ENCODE peak calls at places on chromosomes 3 and 15, in ten cellular contexts. One of them, this sample, is unnamed.

GRCh38 chr15:101380146-101380545 is 85.1 kb upstream of the SNRPA1 start:
- DNase-seq in naive thymus-derived CD4-positive, alpha-beta T cell: no peak
- DNase-seq in Daoy: no peak
- DNase-seq in RKO: no peak
- DNase-seq in stimulated activated CD8-positive, alpha-beta memory T cell treated with anti-CD3 and anti-CD28 coated beads, Interleukin-4, amount 100 ng/mL, for 1 hour: no peak
- DNase-seq in IMR-90: no peak
- DNase-seq in activated naive CD4-positive, alpha-beta T cell treated with Interleukin-2 at 50 U/mL for 16 hours: no peak
- DNase-seq in T-helper 22 cell: no peak
- DNase-seq in kidney tubule cell: no peak
- DNase-seq in Peyer's patch: no peak
- DNase-seq in this sample: no peak

GRCh38 chr15:70156781-70157261 is 59.1 kb upstream of the TLE3 start:
- DNase-seq in naive thymus-derived CD4-positive, alpha-beta T cell: no peak
- DNase-seq in Daoy: peak
- DNase-seq in RKO: no peak
- DNase-seq in stimulated activated CD8-positive, alpha-beta memory T cell treated with anti-CD3 and anti-CD28 coated beads, Interleukin-4, amount 100 ng/mL, for 1 hour: no peak
- DNase-seq in IMR-90: peak
- DNase-seq in activated naive CD4-positive, alpha-beta T cell treated with Interleukin-2 at 50 U/mL for 16 hours: no peak
- DNase-seq in T-helper 22 cell: no peak
- DNase-seq in kidney tubule cell: peak
- DNase-seq in Peyer's patch: no peak
- DNase-seq in this sample: no peak

GRCh38 chr3:189025866-189026265 is 145.9 kb upstream of the TPRG1 start:
- DNase-seq in naive thymus-derived CD4-positive, alpha-beta T cell: no peak
- DNase-seq in Daoy: no peak
- DNase-seq in RKO: no peak
- DNase-seq in stimulated activated CD8-positive, alpha-beta memory T cell treated with anti-CD3 and anti-CD28 coated beads, Interleukin-4, amount 100 ng/mL, for 1 hour: no peak
- DNase-seq in IMR-90: no peak
- DNase-seq in activated naive CD4-positive, alpha-beta T cell treated with Interleukin-2 at 50 U/mL for 16 hours: no peak
- DNase-seq in T-helper 22 cell: no peak
- DNase-seq in kidney tubule cell: no peak
- DNase-seq in Peyer's patch: no peak
- DNase-seq in this sample: no peak

GRCh38 chr15:78640840-78641733 is at the start of gene CHRNB4:
- DNase-seq in naive thymus-derived CD4-positive, alpha-beta T cell: no peak
- DNase-seq in Daoy: no peak
- DNase-seq in RKO: no peak
- DNase-seq in stimulated activated CD8-positive, alpha-beta memory T cell treated with anti-CD3 and anti-CD28 coated beads, Interleukin-4, amount 100 ng/mL, for 1 hour: no peak
- DNase-seq in IMR-90: no peak
- DNase-seq in activated naive CD4-positive, alpha-beta T cell treated with Interleukin-2 at 50 U/mL for 16 hours: peak
- DNase-seq in T-helper 22 cell: no peak
- DNase-seq in kidney tubule cell: peak
- DNase-seq in Peyer's patch: no peak
- DNase-seq in this sample: no peak

GRCh38 chr3:55690161-55690560 is 203.1 kb upstream of the WNT5A start:
- DNase-seq in naive thymus-derived CD4-positive, alpha-beta T cell: no peak
- DNase-seq in Daoy: no peak
- DNase-seq in RKO: no peak
- DNase-seq in stimulated activated CD8-positive, alpha-beta memory T cell treated with anti-CD3 and anti-CD28 coated beads, Interleukin-4, amount 100 ng/mL, for 1 hour: no peak
- DNase-seq in IMR-90: peak
- DNase-seq in activated naive CD4-positive, alpha-beta T cell treated with Interleukin-2 at 50 U/mL for 16 hours: no peak
- DNase-seq in T-helper 22 cell: no peak
- DNase-seq in kidney tubule cell: no peak
- DNase-seq in Peyer's patch: no peak
- DNase-seq in this sample: no peak

GRCh38 chr3:47645551-47645950 is 66.9 kb upstream of the CSPG5 start:
- DNase-seq in naive thymus-derived CD4-positive, alpha-beta T cell: no peak
- DNase-seq in Daoy: no peak
- DNase-seq in RKO: no peak
- DNase-seq in stimulated activated CD8-positive, alpha-beta memory T cell treated with anti-CD3 and anti-CD28 coated beads, Interleukin-4, amount 100 ng/mL, for 1 hour: no peak
- DNase-seq in IMR-90: peak
- DNase-seq in activated naive CD4-positive, alpha-beta T cell treated with Interleukin-2 at 50 U/mL for 16 hours: no peak
- DNase-seq in T-helper 22 cell: no peak
- DNase-seq in kidney tubule cell: no peak
- DNase-seq in Peyer's patch: no peak
- DNase-seq in this sample: no peak

GRCh38 chr15:88897456-88898194 is 2.3 kb upstream of the HAPLN3 start:
- DNase-seq in naive thymus-derived CD4-positive, alpha-beta T cell: peak
- DNase-seq in Daoy: peak
- DNase-seq in RKO: peak
- DNase-seq in stimulated activated CD8-positive, alpha-beta memory T cell treated with anti-CD3 and anti-CD28 coated beads, Interleukin-4, amount 100 ng/mL, for 1 hour: peak
- DNase-seq in IMR-90: peak
- DNase-seq in activated naive CD4-positive, alpha-beta T cell treated with Interleukin-2 at 50 U/mL for 16 hours: peak
- DNase-seq in T-helper 22 cell: peak
- DNase-seq in kidney tubule cell: peak
- DNase-seq in Peyer's patch: peak
- DNase-seq in this sample: peak

GRCh38 chr3:111521881-111522280 is 20.1 kb upstream of the CD96 start:
- DNase-seq in naive thymus-derived CD4-positive, alpha-beta T cell: no peak
- DNase-seq in Daoy: peak
- DNase-seq in RKO: no peak
- DNase-seq in stimulated activated CD8-positive, alpha-beta memory T cell treated with anti-CD3 and anti-CD28 coated beads, Interleukin-4, amount 100 ng/mL, for 1 hour: no peak
- DNase-seq in IMR-90: peak
- DNase-seq in activated naive CD4-positive, alpha-beta T cell treated with Interleukin-2 at 50 U/mL for 16 hours: no peak
- DNase-seq in T-helper 22 cell: no peak
- DNase-seq in kidney tubule cell: no peak
- DNase-seq in Peyer's patch: no peak
- DNase-seq in this sample: no peak

GRCh38 chr3:71779674-71780377 is 5.1 kb downstream of the PROK2 start:
- DNase-seq in naive thymus-derived CD4-positive, alpha-beta T cell: no peak
- DNase-seq in Daoy: no peak
- DNase-seq in RKO: no peak
- DNase-seq in stimulated activated CD8-positive, alpha-beta memory T cell treated with anti-CD3 and anti-CD28 coated beads, Interleukin-4, amount 100 ng/mL, for 1 hour: no peak
- DNase-seq in IMR-90: no peak
- DNase-seq in activated naive CD4-positive, alpha-beta T cell treated with Interleukin-2 at 50 U/mL for 16 hours: no peak
- DNase-seq in T-helper 22 cell: no peak
- DNase-seq in kidney tubule cell: no peak
- DNase-seq in Peyer's patch: no peak
- DNase-seq in this sample: no peak

GRCh38 chr3:48465237-48465530 is 18.6 kb downstream of the ATRIP start:
- DNase-seq in naive thymus-derived CD4-positive, alpha-beta T cell: no peak
- DNase-seq in Daoy: no peak
- DNase-seq in RKO: no peak
- DNase-seq in stimulated activated CD8-positive, alpha-beta memory T cell treated with anti-CD3 and anti-CD28 coated beads, Interleukin-4, amount 100 ng/mL, for 1 hour: no peak
- DNase-seq in IMR-90: no peak
- DNase-seq in activated naive CD4-positive, alpha-beta T cell treated with Interleukin-2 at 50 U/mL for 16 hours: no peak
- DNase-seq in T-helper 22 cell: no peak
- DNase-seq in kidney tubule cell: no peak
- DNase-seq in Peyer's patch: no peak
- DNase-seq in this sample: no peak

GRCh38 chr3:22585504-22585903 is 617.6 kb upstream of the UBE2E2 start:
- DNase-seq in naive thymus-derived CD4-positive, alpha-beta T cell: no peak
- DNase-seq in Daoy: no peak
- DNase-seq in RKO: peak
- DNase-seq in stimulated activated CD8-positive, alpha-beta memory T cell treated with anti-CD3 and anti-CD28 coated beads, Interleukin-4, amount 100 ng/mL, for 1 hour: no peak
- DNase-seq in IMR-90: peak
- DNase-seq in activated naive CD4-positive, alpha-beta T cell treated with Interleukin-2 at 50 U/mL for 16 hours: no peak
- DNase-seq in T-helper 22 cell: no peak
- DNase-seq in kidney tubule cell: peak
- DNase-seq in Peyer's patch: no peak
- DNase-seq in this sample: no peak

GRCh38 chr3:123658860-123659221 is 74.0 kb upstream of the HACD2 start:
- DNase-seq in naive thymus-derived CD4-positive, alpha-beta T cell: no peak
- DNase-seq in Daoy: no peak
- DNase-seq in RKO: no peak
- DNase-seq in stimulated activated CD8-positive, alpha-beta memory T cell treated with anti-CD3 and anti-CD28 coated beads, Interleukin-4, amount 100 ng/mL, for 1 hour: no peak
- DNase-seq in IMR-90: no peak
- DNase-seq in activated naive CD4-positive, alpha-beta T cell treated with Interleukin-2 at 50 U/mL for 16 hours: no peak
- DNase-seq in T-helper 22 cell: no peak
- DNase-seq in kidney tubule cell: no peak
- DNase-seq in Peyer's patch: peak
- DNase-seq in this sample: no peak

GRCh38 chr15:48647963-48648362 is 2.5 kb upstream of the FBN1 start:
- DNase-seq in naive thymus-derived CD4-positive, alpha-beta T cell: no peak
- DNase-seq in Daoy: peak
- DNase-seq in RKO: no peak
- DNase-seq in stimulated activated CD8-positive, alpha-beta memory T cell treated with anti-CD3 and anti-CD28 coated beads, Interleukin-4, amount 100 ng/mL, for 1 hour: no peak
- DNase-seq in IMR-90: peak
- DNase-seq in activated naive CD4-positive, alpha-beta T cell treated with Interleukin-2 at 50 U/mL for 16 hours: no peak
- DNase-seq in T-helper 22 cell: no peak
- DNase-seq in kidney tubule cell: peak
- DNase-seq in Peyer's patch: no peak
- DNase-seq in this sample: no peak

GRCh38 chr15:61687651-61688050 is 372.6 kb downstream of the VPS13C start:
- DNase-seq in naive thymus-derived CD4-positive, alpha-beta T cell: no peak
- DNase-seq in Daoy: no peak
- DNase-seq in RKO: no peak
- DNase-seq in stimulated activated CD8-positive, alpha-beta memory T cell treated with anti-CD3 and anti-CD28 coated beads, Interleukin-4, amount 100 ng/mL, for 1 hour: no peak
- DNase-seq in IMR-90: no peak
- DNase-seq in activated naive CD4-positive, alpha-beta T cell treated with Interleukin-2 at 50 U/mL for 16 hours: no peak
- DNase-seq in T-helper 22 cell: no peak
- DNase-seq in kidney tubule cell: no peak
- DNase-seq in Peyer's patch: no peak
- DNase-seq in this sample: no peak

GRCh38 chr15:65365229-65365628 is 12.6 kb downstream of the IGDCC3 start:
- DNase-seq in naive thymus-derived CD4-positive, alpha-beta T cell: no peak
- DNase-seq in Daoy: no peak
- DNase-seq in RKO: no peak
- DNase-seq in stimulated activated CD8-positive, alpha-beta memory T cell treated with anti-CD3 and anti-CD28 coated beads, Interleukin-4, amount 100 ng/mL, for 1 hour: no peak
- DNase-seq in IMR-90: no peak
- DNase-seq in activated naive CD4-positive, alpha-beta T cell treated with Interleukin-2 at 50 U/mL for 16 hours: no peak
- DNase-seq in T-helper 22 cell: no peak
- DNase-seq in kidney tubule cell: no peak
- DNase-seq in Peyer's patch: no peak
- DNase-seq in this sample: no peak

GRCh38 chr15:39177561-39177960 is 403.3 kb upstream of the THBS1 start:
- DNase-seq in naive thymus-derived CD4-positive, alpha-beta T cell: no peak
- DNase-seq in Daoy: peak
- DNase-seq in RKO: no peak
- DNase-seq in stimulated activated CD8-positive, alpha-beta memory T cell treated with anti-CD3 and anti-CD28 coated beads, Interleukin-4, amount 100 ng/mL, for 1 hour: no peak
- DNase-seq in IMR-90: no peak
- DNase-seq in activated naive CD4-positive, alpha-beta T cell treated with Interleukin-2 at 50 U/mL for 16 hours: no peak
- DNase-seq in T-helper 22 cell: no peak
- DNase-seq in kidney tubule cell: peak
- DNase-seq in Peyer's patch: no peak
- DNase-seq in this sample: no peak

GRCh38 chr3:119206611-119207511 is 33.5 kb downstream of the UPK1B start:
- DNase-seq in naive thymus-derived CD4-positive, alpha-beta T cell: peak
- DNase-seq in Daoy: no peak
- DNase-seq in RKO: no peak
- DNase-seq in stimulated activated CD8-positive, alpha-beta memory T cell treated with anti-CD3 and anti-CD28 coated beads, Interleukin-4, amount 100 ng/mL, for 1 hour: no peak
- DNase-seq in IMR-90: no peak
- DNase-seq in activated naive CD4-positive, alpha-beta T cell treated with Interleukin-2 at 50 U/mL for 16 hours: no peak
- DNase-seq in T-helper 22 cell: no peak
- DNase-seq in kidney tubule cell: peak
- DNase-seq in Peyer's patch: no peak
- DNase-seq in this sample: no peak

GRCh38 chr3:117586161-117586560 is 876.6 kb downstream of the TUSC7 start:
- DNase-seq in naive thymus-derived CD4-positive, alpha-beta T cell: no peak
- DNase-seq in Daoy: no peak
- DNase-seq in RKO: no peak
- DNase-seq in stimulated activated CD8-positive, alpha-beta memory T cell treated with anti-CD3 and anti-CD28 coated beads, Interleukin-4, amount 100 ng/mL, for 1 hour: no peak
- DNase-seq in IMR-90: no peak
- DNase-seq in activated naive CD4-positive, alpha-beta T cell treated with Interleukin-2 at 50 U/mL for 16 hours: no peak
- DNase-seq in T-helper 22 cell: no peak
- DNase-seq in kidney tubule cell: no peak
- DNase-seq in Peyer's patch: no peak
- DNase-seq in this sample: no peak

GRCh38 chr15:25545017-25545416 is 106.2 kb upstream of the UBE3A start:
- DNase-seq in naive thymus-derived CD4-positive, alpha-beta T cell: no peak
- DNase-seq in Daoy: peak
- DNase-seq in RKO: peak
- DNase-seq in stimulated activated CD8-positive, alpha-beta memory T cell treated with anti-CD3 and anti-CD28 coated beads, Interleukin-4, amount 100 ng/mL, for 1 hour: no peak
- DNase-seq in IMR-90: peak
- DNase-seq in activated naive CD4-positive, alpha-beta T cell treated with Interleukin-2 at 50 U/mL for 16 hours: no peak
- DNase-seq in T-helper 22 cell: no peak
- DNase-seq in kidney tubule cell: peak
- DNase-seq in Peyer's patch: no peak
- DNase-seq in this sample: no peak

GRCh38 chr15:98646546-98647025 is 1.8 kb upstream of the IGF1R start:
- DNase-seq in naive thymus-derived CD4-positive, alpha-beta T cell: no peak
- DNase-seq in Daoy: no peak
- DNase-seq in RKO: no peak
- DNase-seq in stimulated activated CD8-positive, alpha-beta memory T cell treated with anti-CD3 and anti-CD28 coated beads, Interleukin-4, amount 100 ng/mL, for 1 hour: no peak
- DNase-seq in IMR-90: no peak
- DNase-seq in activated naive CD4-positive, alpha-beta T cell treated with Interleukin-2 at 50 U/mL for 16 hours: no peak
- DNase-seq in T-helper 22 cell: no peak
- DNase-seq in kidney tubule cell: no peak
- DNase-seq in Peyer's patch: no peak
- DNase-seq in this sample: no peak

GRCh38 chr3:118932822-118933558 is 101.7 kb downstream of the IGSF11 start:
- DNase-seq in naive thymus-derived CD4-positive, alpha-beta T cell: no peak
- DNase-seq in Daoy: peak
- DNase-seq in RKO: no peak
- DNase-seq in stimulated activated CD8-positive, alpha-beta memory T cell treated with anti-CD3 and anti-CD28 coated beads, Interleukin-4, amount 100 ng/mL, for 1 hour: no peak
- DNase-seq in IMR-90: no peak
- DNase-seq in activated naive CD4-positive, alpha-beta T cell treated with Interleukin-2 at 50 U/mL for 16 hours: no peak
- DNase-seq in T-helper 22 cell: no peak
- DNase-seq in kidney tubule cell: no peak
- DNase-seq in Peyer's patch: no peak
- DNase-seq in this sample: no peak

GRCh38 chr3:148087601-148088371 is 609.9 kb upstream of the AGTR1 start:
- DNase-seq in naive thymus-derived CD4-positive, alpha-beta T cell: no peak
- DNase-seq in Daoy: no peak
- DNase-seq in RKO: no peak
- DNase-seq in stimulated activated CD8-positive, alpha-beta memory T cell treated with anti-CD3 and anti-CD28 coated beads, Interleukin-4, amount 100 ng/mL, for 1 hour: no peak
- DNase-seq in IMR-90: no peak
- DNase-seq in activated naive CD4-positive, alpha-beta T cell treated with Interleukin-2 at 50 U/mL for 16 hours: no peak
- DNase-seq in T-helper 22 cell: no peak
- DNase-seq in kidney tubule cell: no peak
- DNase-seq in Peyer's patch: no peak
- DNase-seq in this sample: no peak

GRCh38 chr15:51104512-51104911 is 9.8 kb upstream of the TNFAIP8L3 start:
- DNase-seq in naive thymus-derived CD4-positive, alpha-beta T cell: no peak
- DNase-seq in Daoy: no peak
- DNase-seq in RKO: no peak
- DNase-seq in stimulated activated CD8-positive, alpha-beta memory T cell treated with anti-CD3 and anti-CD28 coated beads, Interleukin-4, amount 100 ng/mL, for 1 hour: no peak
- DNase-seq in IMR-90: peak
- DNase-seq in activated naive CD4-positive, alpha-beta T cell treated with Interleukin-2 at 50 U/mL for 16 hours: no peak
- DNase-seq in T-helper 22 cell: no peak
- DNase-seq in kidney tubule cell: no peak
- DNase-seq in Peyer's patch: peak
- DNase-seq in this sample: no peak

GRCh38 chr3:18121020-18121419 is 304.1 kb downstream of the SATB1 start:
- DNase-seq in naive thymus-derived CD4-positive, alpha-beta T cell: no peak
- DNase-seq in Daoy: no peak
- DNase-seq in RKO: no peak
- DNase-seq in stimulated activated CD8-positive, alpha-beta memory T cell treated with anti-CD3 and anti-CD28 coated beads, Interleukin-4, amount 100 ng/mL, for 1 hour: no peak
- DNase-seq in IMR-90: no peak
- DNase-seq in activated naive CD4-positive, alpha-beta T cell treated with Interleukin-2 at 50 U/mL for 16 hours: no peak
- DNase-seq in T-helper 22 cell: no peak
- DNase-seq in kidney tubule cell: no peak
- DNase-seq in Peyer's patch: no peak
- DNase-seq in this sample: no peak

GRCh38 chr15:32838338-32838737 is 120.5 kb downstream of the GREM1 start:
- DNase-seq in naive thymus-derived CD4-positive, alpha-beta T cell: no peak
- DNase-seq in Daoy: no peak
- DNase-seq in RKO: no peak
- DNase-seq in stimulated activated CD8-positive, alpha-beta memory T cell treated with anti-CD3 and anti-CD28 coated beads, Interleukin-4, amount 100 ng/mL, for 1 hour: no peak
- DNase-seq in IMR-90: no peak
- DNase-seq in activated naive CD4-positive, alpha-beta T cell treated with Interleukin-2 at 50 U/mL for 16 hours: no peak
- DNase-seq in T-helper 22 cell: no peak
- DNase-seq in kidney tubule cell: no peak
- DNase-seq in Peyer's patch: no peak
- DNase-seq in this sample: no peak

GRCh38 chr15:59591372-59591771 is 20.2 kb upstream of the GCNT3 start:
- DNase-seq in naive thymus-derived CD4-positive, alpha-beta T cell: no peak
- DNase-seq in Daoy: no peak
- DNase-seq in RKO: no peak
- DNase-seq in stimulated activated CD8-positive, alpha-beta memory T cell treated with anti-CD3 and anti-CD28 coated beads, Interleukin-4, amount 100 ng/mL, for 1 hour: no peak
- DNase-seq in IMR-90: no peak
- DNase-seq in activated naive CD4-positive, alpha-beta T cell treated with Interleukin-2 at 50 U/mL for 16 hours: no peak
- DNase-seq in T-helper 22 cell: no peak
- DNase-seq in kidney tubule cell: no peak
- DNase-seq in Peyer's patch: no peak
- DNase-seq in this sample: no peak

GRCh38 chr3:104596551-104596950 is 770.2 kb upstream of the ALCAM start:
- DNase-seq in naive thymus-derived CD4-positive, alpha-beta T cell: peak
- DNase-seq in Daoy: no peak
- DNase-seq in RKO: peak
- DNase-seq in stimulated activated CD8-positive, alpha-beta memory T cell treated with anti-CD3 and anti-CD28 coated beads, Interleukin-4, amount 100 ng/mL, for 1 hour: no peak
- DNase-seq in IMR-90: peak
- DNase-seq in activated naive CD4-positive, alpha-beta T cell treated with Interleukin-2 at 50 U/mL for 16 hours: no peak
- DNase-seq in T-helper 22 cell: no peak
- DNase-seq in kidney tubule cell: peak
- DNase-seq in Peyer's patch: no peak
- DNase-seq in this sample: no peak

GRCh38 chr15:99348412-99348811 is 97.1 kb downstream of the LRRC28 start:
- DNase-seq in naive thymus-derived CD4-positive, alpha-beta T cell: no peak
- DNase-seq in Daoy: no peak
- DNase-seq in RKO: no peak
- DNase-seq in stimulated activated CD8-positive, alpha-beta memory T cell treated with anti-CD3 and anti-CD28 coated beads, Interleukin-4, amount 100 ng/mL, for 1 hour: no peak
- DNase-seq in IMR-90: no peak
- DNase-seq in activated naive CD4-positive, alpha-beta T cell treated with Interleukin-2 at 50 U/mL for 16 hours: no peak
- DNase-seq in T-helper 22 cell: no peak
- DNase-seq in kidney tubule cell: no peak
- DNase-seq in Peyer's patch: no peak
- DNase-seq in this sample: no peak